ENCODE peak calls at places on chromosomes 1 and 21, in six cellular contexts. One of them, this sample, is unnamed.
A peak's percentile ranks its signal among the peaks of the same experiment; 100 is the strongest.

GRCh38 chr1:60504206-60504868 is 430.8 kb upstream of the C1orf87 start:
- DNase-seq in Karpas-422: no peak
- DNase-seq in astrocyte: no peak
- DNase-seq in adrenal gland: no peak
- DNase-seq in heart left ventricle: no peak
- DNase-seq in left ventricle myocardium inferior: no peak
- DNase-seq in this sample: no peak

GRCh38 chr21:41786521-41786987 is 19.7 kb upstream of the RIPK4 start:
- DNase-seq in Karpas-422: no peak
- DNase-seq in astrocyte: peak; percentile 64
- DNase-seq in adrenal gland: no peak
- DNase-seq in heart left ventricle: no peak
- DNase-seq in left ventricle myocardium inferior: no peak
- DNase-seq in this sample: no peak

GRCh38 chr1:248873993-248874671 is 15.2 kb upstream of the ZNF692 start:
- DNase-seq in Karpas-422: peak; percentile 93
- DNase-seq in astrocyte: peak; percentile 76
- DNase-seq in adrenal gland: peak; percentile 74
- DNase-seq in heart left ventricle: peak; percentile 77
- DNase-seq in left ventricle myocardium inferior: peak; percentile 66
- DNase-seq in this sample: peak; percentile 88

GRCh38 chr1:198672124-198672523 is 33.3 kb downstream of the PTPRC start:
- DNase-seq in Karpas-422: no peak
- DNase-seq in astrocyte: peak; percentile 85
- DNase-seq in adrenal gland: no peak
- DNase-seq in heart left ventricle: no peak
- DNase-seq in left ventricle myocardium inferior: no peak
- DNase-seq in this sample: no peak

GRCh38 chr1:168387781-168388760 is 107.4 kb downstream of the TBX19 start:
- DNase-seq in Karpas-422: no peak
- DNase-seq in astrocyte: no peak
- DNase-seq in adrenal gland: no peak
- DNase-seq in heart left ventricle: no peak
- DNase-seq in left ventricle myocardium inferior: no peak
- DNase-seq in this sample: no peak

GRCh38 chr1:204314893-204315735 is 44.6 kb downstream of the PLEKHA6 start:
- DNase-seq in Karpas-422: no peak
- DNase-seq in astrocyte: no peak
- DNase-seq in adrenal gland: no peak
- DNase-seq in heart left ventricle: no peak
- DNase-seq in left ventricle myocardium inferior: no peak
- DNase-seq in this sample: no peak

GRCh38 chr1:26384076-26384475 is 11.5 kb upstream of the ZNF683 start:
- DNase-seq in Karpas-422: peak; percentile 26
- DNase-seq in astrocyte: no peak
- DNase-seq in adrenal gland: no peak
- DNase-seq in heart left ventricle: no peak
- DNase-seq in left ventricle myocardium inferior: no peak
- DNase-seq in this sample: no peak

GRCh38 chr1:30905898-30906620 is 2.5 kb downstream of the SDC3 start:
- DNase-seq in Karpas-422: no peak
- DNase-seq in astrocyte: no peak
- DNase-seq in adrenal gland: no peak
- DNase-seq in heart left ventricle: no peak
- DNase-seq in left ventricle myocardium inferior: peak; percentile 13
- DNase-seq in this sample: peak; percentile 39

GRCh38 chr1:12123172-12123571 is 43.6 kb upstream of the TNFRSF1B start:
- DNase-seq in Karpas-422: no peak
- DNase-seq in astrocyte: no peak
- DNase-seq in adrenal gland: no peak
- DNase-seq in heart left ventricle: no peak
- DNase-seq in left ventricle myocardium inferior: no peak
- DNase-seq in this sample: no peak

GRCh38 chr1:227883073-227883520 is 64.6 kb downstream of the WNT9A start:
- DNase-seq in Karpas-422: no peak
- DNase-seq in astrocyte: no peak
- DNase-seq in adrenal gland: no peak
- DNase-seq in heart left ventricle: peak; percentile 54
- DNase-seq in left ventricle myocardium inferior: no peak
- DNase-seq in this sample: no peak

GRCh38 chr1:206831605-206832004 is 33.8 kb upstream of the IL20 start:
- DNase-seq in Karpas-422: no peak
- DNase-seq in astrocyte: no peak
- DNase-seq in adrenal gland: no peak
- DNase-seq in heart left ventricle: no peak
- DNase-seq in left ventricle myocardium inferior: no peak
- DNase-seq in this sample: no peak

GRCh38 chr1:160522622-160523345 is at the start of gene SLAMF6:
- DNase-seq in Karpas-422: peak; percentile 84
- DNase-seq in astrocyte: no peak
- DNase-seq in adrenal gland: no peak
- DNase-seq in heart left ventricle: no peak
- DNase-seq in left ventricle myocardium inferior: no peak
- DNase-seq in this sample: no peak

GRCh38 chr1:116288201-116288598 is 84.8 kb upstream of the ATP1A1 start:
- DNase-seq in Karpas-422: peak; percentile 62
- DNase-seq in astrocyte: no peak
- DNase-seq in adrenal gland: no peak
- DNase-seq in heart left ventricle: no peak
- DNase-seq in left ventricle myocardium inferior: no peak
- DNase-seq in this sample: no peak

GRCh38 chr1:101438359-101438758 is 201.5 kb downstream of the S1PR1 start:
- DNase-seq in Karpas-422: peak; percentile 86
- DNase-seq in astrocyte: no peak
- DNase-seq in adrenal gland: no peak
- DNase-seq in heart left ventricle: no peak
- DNase-seq in left ventricle myocardium inferior: no peak
- DNase-seq in this sample: no peak

GRCh38 chr1:204408074-204408507 is 3.5 kb downstream of the PPP1R15B start:
- DNase-seq in Karpas-422: peak; percentile 48
- DNase-seq in astrocyte: peak; percentile 69
- DNase-seq in adrenal gland: peak; percentile 72
- DNase-seq in heart left ventricle: no peak
- DNase-seq in left ventricle myocardium inferior: peak; percentile 76
- DNase-seq in this sample: peak; percentile 77

GRCh38 chr21:43880111-43880985 is 15.3 kb downstream of the AGPAT3 start:
- DNase-seq in Karpas-422: no peak
- DNase-seq in astrocyte: peak; percentile 26
- DNase-seq in adrenal gland: peak; percentile 57
- DNase-seq in heart left ventricle: no peak
- DNase-seq in left ventricle myocardium inferior: no peak
- DNase-seq in this sample: no peak

GRCh38 chr1:38273405-38273804 is 226.8 kb upstream of the POU3F1 start:
- DNase-seq in Karpas-422: no peak
- DNase-seq in astrocyte: no peak
- DNase-seq in adrenal gland: no peak
- DNase-seq in heart left ventricle: no peak
- DNase-seq in left ventricle myocardium inferior: no peak
- DNase-seq in this sample: no peak

GRCh38 chr1:3614755-3615742 is 3.7 kb upstream of the MEGF6 start:
- DNase-seq in Karpas-422: peak; percentile 63
- DNase-seq in astrocyte: no peak
- DNase-seq in adrenal gland: no peak
- DNase-seq in heart left ventricle: no peak
- DNase-seq in left ventricle myocardium inferior: no peak
- DNase-seq in this sample: no peak
- H3K4me1 ChIP-seq in Karpas-422: peaks cover 6% of the 10 kb centered on the region
- H3K4me1 ChIP-seq in astrocyte: peaks cover 28% of the 10 kb centered on the region
- H3K4me1 ChIP-seq in adrenal gland: peaks cover 11% of the 10 kb centered on the region
- H3K4me1 ChIP-seq in heart left ventricle: peaks cover 17% of the 10 kb centered on the region
- H3K4me1 ChIP-seq in left ventricle myocardium inferior: peaks cover 28% of the 10 kb centered on the region
- H3K4me1 ChIP-seq in this sample: no peaks in the 10 kb centered on the region

DNA sequence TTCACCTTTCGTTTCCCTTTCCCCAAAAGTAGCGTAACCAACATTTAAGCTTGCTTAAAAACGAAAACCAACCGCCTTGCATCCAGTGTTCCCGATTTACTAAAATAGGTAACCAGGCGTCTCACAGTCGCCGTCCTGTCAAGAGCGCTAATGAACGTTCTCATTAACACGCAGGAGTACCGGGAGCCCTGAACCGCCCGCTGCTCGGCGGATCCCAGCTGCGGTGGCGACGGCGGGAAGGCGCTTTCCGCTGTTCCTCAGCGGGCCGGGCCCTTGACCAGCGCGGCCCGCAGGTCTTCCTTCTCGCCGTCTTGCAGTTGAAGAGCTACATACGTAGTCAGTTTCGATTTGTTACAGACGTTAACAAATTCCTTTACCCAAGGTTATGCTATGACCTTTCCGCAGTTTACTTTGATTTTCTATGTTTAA is 2.0 kb downstream of the OLIG1 start:
- DNase-seq in Karpas-422: no peak
- DNase-seq in astrocyte: peak; percentile 2
- DNase-seq in adrenal gland: no peak
- DNase-seq in heart left ventricle: no peak
- DNase-seq in left ventricle myocardium inferior: no peak
- DNase-seq in this sample: no peak
- H3K4me3 ChIP-seq in Karpas-422: no peak overlapping the region
- H3K4me3 ChIP-seq in astrocyte: peak overlapping the region; percentile 36
- H3K4me3 ChIP-seq in adrenal gland: peak overlapping the region; percentile 53
- H3K4me3 ChIP-seq in heart left ventricle: peak overlapping the region; percentile 40
- H3K4me3 ChIP-seq in left ventricle myocardium inferior: peak overlapping the region; percentile 67
- H3K4me3 ChIP-seq in this sample: peak overlapping the region; percentile 30

DNA sequence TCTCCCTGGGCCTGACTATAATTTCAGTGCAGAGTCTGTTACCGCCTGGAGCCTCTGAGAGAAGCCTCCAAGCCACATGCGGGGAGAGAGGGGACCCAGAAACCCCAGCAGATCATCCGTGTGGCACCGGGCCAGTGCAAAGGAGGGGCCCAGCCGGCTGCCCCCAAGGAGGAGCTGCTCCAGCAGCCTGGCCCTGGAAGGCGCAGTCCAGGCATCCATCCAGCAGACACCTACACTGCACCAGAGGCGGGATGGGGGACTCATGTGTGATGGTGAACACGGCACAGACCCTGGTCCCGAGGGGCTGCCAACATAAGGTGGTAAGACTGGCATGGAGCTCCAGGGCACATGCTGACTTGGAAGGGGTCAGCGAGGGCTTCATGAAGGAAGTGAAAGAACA is 39.6 kb upstream of the CLSTN1 start:
- DNase-seq in Karpas-422: no peak
- DNase-seq in astrocyte: no peak
- DNase-seq in adrenal gland: no peak
- DNase-seq in heart left ventricle: no peak
- DNase-seq in left ventricle myocardium inferior: no peak
- DNase-seq in this sample: no peak
- H3K27ac ChIP-seq in Karpas-422: no peak overlapping the region
- H3K27ac ChIP-seq in astrocyte: no peak overlapping the region
- H3K27ac ChIP-seq in adrenal gland: no peak overlapping the region
- H3K27ac ChIP-seq in heart left ventricle: no peak overlapping the region
- H3K27ac ChIP-seq in left ventricle myocardium inferior: no peak overlapping the region
- H3K27ac ChIP-seq in this sample: no peak overlapping the region

DNA sequence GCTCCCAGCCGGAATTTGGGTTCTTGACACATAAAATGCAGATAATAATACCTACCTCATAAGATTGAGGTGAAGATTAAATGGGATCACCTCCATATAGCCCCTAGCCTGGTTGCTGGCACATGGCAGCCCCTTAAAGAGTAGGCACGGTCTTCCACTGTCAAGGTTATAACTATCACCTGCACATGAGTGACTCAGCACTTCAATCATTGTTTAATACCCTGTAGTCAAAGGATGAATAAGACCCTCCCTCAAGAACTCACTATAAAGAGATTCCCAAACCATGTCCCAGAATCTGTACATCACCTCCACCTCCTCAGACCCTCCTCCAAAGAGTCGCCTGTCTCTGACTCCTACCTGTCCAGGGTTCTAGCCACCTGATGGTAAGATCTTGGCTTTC is 6.5 kb upstream of the LMNA start:
- DNase-seq in Karpas-422: no peak
- DNase-seq in astrocyte: no peak
- DNase-seq in adrenal gland: no peak
- DNase-seq in heart left ventricle: no peak
- DNase-seq in left ventricle myocardium inferior: no peak
- DNase-seq in this sample: no peak
- H3K4me1 ChIP-seq in Karpas-422: peaks cover 35% of the 10 kb centered on the region
- H3K4me1 ChIP-seq in astrocyte: peaks cover 56% of the 10 kb centered on the region
- H3K4me1 ChIP-seq in adrenal gland: peaks cover 65% of the 10 kb centered on the region
- H3K4me1 ChIP-seq in heart left ventricle: peaks cover 38% of the 10 kb centered on the region
- H3K4me1 ChIP-seq in left ventricle myocardium inferior: peaks cover 56% of the 10 kb centered on the region
- H3K4me1 ChIP-seq in this sample: peaks cover 31% of the 10 kb centered on the region

GRCh38 chr1:243580984-243581383 is 269.1 kb downstream of the AKT3 start:
- DNase-seq in Karpas-422: no peak
- DNase-seq in astrocyte: no peak
- DNase-seq in adrenal gland: no peak
- DNase-seq in heart left ventricle: no peak
- DNase-seq in left ventricle myocardium inferior: no peak
- DNase-seq in this sample: no peak
- H3K4me3 ChIP-seq in Karpas-422: no peak overlapping the region
- H3K4me3 ChIP-seq in astrocyte: no peak overlapping the region
- H3K4me3 ChIP-seq in adrenal gland: no peak overlapping the region
- H3K4me3 ChIP-seq in heart left ventricle: no peak overlapping the region
- H3K4me3 ChIP-seq in left ventricle myocardium inferior: no peak overlapping the region
- H3K4me3 ChIP-seq in this sample: no peak overlapping the region

GRCh38 chr21:37405629-37406028 is 39.1 kb downstream of the DYRK1A start:
- DNase-seq in Karpas-422: peak; percentile 61
- DNase-seq in astrocyte: no peak
- DNase-seq in adrenal gland: no peak
- DNase-seq in heart left ventricle: no peak
- DNase-seq in left ventricle myocardium inferior: no peak
- DNase-seq in this sample: no peak

GRCh38 chr21:37407719-37408455 is 41.3 kb downstream of the DYRK1A start:
- DNase-seq in Karpas-422: no peak
- DNase-seq in astrocyte: peak; percentile 63
- DNase-seq in adrenal gland: no peak
- DNase-seq in heart left ventricle: no peak
- DNase-seq in left ventricle myocardium inferior: no peak
- DNase-seq in this sample: no peak

GRCh38 chr21:37412603-37413360 is 46.2 kb downstream of the DYRK1A start:
- DNase-seq in Karpas-422: no peak
- DNase-seq in astrocyte: peak; percentile 55
- DNase-seq in adrenal gland: no peak
- DNase-seq in heart left ventricle: no peak
- DNase-seq in left ventricle myocardium inferior: no peak
- DNase-seq in this sample: no peak

GRCh38 chr21:37410639-37411038 is 44.1 kb downstream of the DYRK1A start:
- DNase-seq in Karpas-422: no peak
- DNase-seq in astrocyte: no peak
- DNase-seq in adrenal gland: no peak
- DNase-seq in heart left ventricle: no peak
- DNase-seq in left ventricle myocardium inferior: no peak
- DNase-seq in this sample: no peak

GRCh38 chr21:37408464-37409193 is 42.1 kb downstream of the DYRK1A start:
- DNase-seq in Karpas-422: no peak
- DNase-seq in astrocyte: no peak
- DNase-seq in adrenal gland: no peak
- DNase-seq in heart left ventricle: no peak
- DNase-seq in left ventricle myocardium inferior: no peak
- DNase-seq in this sample: no peak
- H3K27ac ChIP-seq in Karpas-422: peak overlapping the region; percentile 42
- H3K27ac ChIP-seq in astrocyte: peak overlapping the region; percentile 36
- H3K27ac ChIP-seq in adrenal gland: no peak overlapping the region
- H3K27ac ChIP-seq in heart left ventricle: no peak overlapping the region
- H3K27ac ChIP-seq in left ventricle myocardium inferior: peak overlapping the region; percentile 3
- H3K27ac ChIP-seq in this sample: peak overlapping the region; percentile 37